ENCODE peak calls at places on chromosomes 2 and 18, in nine cellular contexts. One of them, this sample, is unnamed.
A peak's percentile ranks its signal among the peaks of the same experiment; 100 is the strongest.

GRCh38 chr2:128654404-128654803 is 335.7 kb upstream of the HS6ST1 start:
- DNase-seq in NCI-H2107: no peak
- DNase-seq in substantia nigra: no peak
- DNase-seq in activated T-helper 1 cell treated with anti-CD3 and anti-CD28 coated beads, Interleukin-2, amount 50 U/mL, for 16 hours: no peak
- DNase-seq in suprapubic skin: no peak
- DNase-seq in RPMI7951: no peak
- DNase-seq in skeletal muscle cell: no peak
- DNase-seq in cerebellum: no peak
- DNase-seq in aorta: peak; percentile 17
- DNase-seq in this sample: no peak

GRCh38 chr2:201847483-201847882 is 41.1 kb downstream of the CDK15 start:
- DNase-seq in substantia nigra: no peak
- DNase-seq in aorta: no peak
- DNase-seq in suprapubic skin: no peak
- DNase-seq in RPMI7951: no peak
- DNase-seq in activated T-helper 1 cell treated with anti-CD3 and anti-CD28 coated beads, Interleukin-2, amount 50 U/mL, for 16 hours: no peak
- DNase-seq in NCI-H2107: no peak
- DNase-seq in skeletal muscle cell: no peak
- DNase-seq in cerebellum: no peak
- DNase-seq in this sample: peak; percentile 49

GRCh38 chr2:171248205-171248662 is 87.5 kb upstream of the TLK1 start:
- DNase-seq in skeletal muscle cell: no peak
- DNase-seq in NCI-H2107: no peak
- DNase-seq in suprapubic skin: no peak
- DNase-seq in aorta: no peak
- DNase-seq in cerebellum: no peak
- DNase-seq in activated T-helper 1 cell treated with anti-CD3 and anti-CD28 coated beads, Interleukin-2, amount 50 U/mL, for 16 hours: no peak
- DNase-seq in RPMI7951: no peak
- DNase-seq in substantia nigra: no peak
- DNase-seq in this sample: no peak

GRCh38 chr2:70062270-70062669 is 25.0 kb upstream of the PCBP1 start:
- DNase-seq in NCI-H2107: no peak
- DNase-seq in activated T-helper 1 cell treated with anti-CD3 and anti-CD28 coated beads, Interleukin-2, amount 50 U/mL, for 16 hours: no peak
- DNase-seq in cerebellum: no peak
- DNase-seq in aorta: no peak
- DNase-seq in RPMI7951: no peak
- DNase-seq in substantia nigra: no peak
- DNase-seq in suprapubic skin: no peak
- DNase-seq in skeletal muscle cell: no peak
- DNase-seq in this sample: no peak

GRCh38 chr18:62324355-62324828 is 718 bp upstream of the TNFRSF11A start:
- DNase-seq in suprapubic skin: no peak
- DNase-seq in NCI-H2107: no peak
- DNase-seq in aorta: no peak
- DNase-seq in substantia nigra: no peak
- DNase-seq in cerebellum: no peak
- DNase-seq in RPMI7951: no peak
- DNase-seq in activated T-helper 1 cell treated with anti-CD3 and anti-CD28 coated beads, Interleukin-2, amount 50 U/mL, for 16 hours: no peak
- DNase-seq in skeletal muscle cell: no peak
- DNase-seq in this sample: no peak

GRCh38 chr2:238139141-238139840 is 823 bp downstream of the KLHL30 start:
- DNase-seq in cerebellum: no peak
- DNase-seq in NCI-H2107: no peak
- DNase-seq in RPMI7951: no peak
- DNase-seq in activated T-helper 1 cell treated with anti-CD3 and anti-CD28 coated beads, Interleukin-2, amount 50 U/mL, for 16 hours: no peak
- DNase-seq in substantia nigra: no peak
- DNase-seq in aorta: no peak
- DNase-seq in suprapubic skin: no peak
- DNase-seq in skeletal muscle cell: no peak
- DNase-seq in this sample: no peak

GRCh38 chr2:127051116-127051779 is 55.7 kb downstream of the BIN1 start:
- DNase-seq in NCI-H2107: no peak
- DNase-seq in suprapubic skin: peak; percentile 80
- DNase-seq in RPMI7951: no peak
- DNase-seq in skeletal muscle cell: no peak
- DNase-seq in aorta: peak; percentile 76
- DNase-seq in substantia nigra: no peak
- DNase-seq in cerebellum: no peak
- DNase-seq in activated T-helper 1 cell treated with anti-CD3 and anti-CD28 coated beads, Interleukin-2, amount 50 U/mL, for 16 hours: peak; percentile 0
- DNase-seq in this sample: no peak

GRCh38 chr2:36356990-36357505 is 1.5 kb downstream of the CRIM1 start:
- DNase-seq in cerebellum: no peak
- DNase-seq in activated T-helper 1 cell treated with anti-CD3 and anti-CD28 coated beads, Interleukin-2, amount 50 U/mL, for 16 hours: no peak
- DNase-seq in aorta: no peak
- DNase-seq in skeletal muscle cell: no peak
- DNase-seq in substantia nigra: no peak
- DNase-seq in suprapubic skin: no peak
- DNase-seq in RPMI7951: peak; percentile 44
- DNase-seq in NCI-H2107: no peak
- DNase-seq in this sample: no peak

GRCh38 chr2:164992818-164993217 is 37.5 kb upstream of the SLC38A11 start:
- DNase-seq in cerebellum: peak; percentile 46
- DNase-seq in substantia nigra: peak; percentile 74
- DNase-seq in suprapubic skin: no peak
- DNase-seq in NCI-H2107: peak; percentile 65
- DNase-seq in skeletal muscle cell: peak; percentile 57
- DNase-seq in activated T-helper 1 cell treated with anti-CD3 and anti-CD28 coated beads, Interleukin-2, amount 50 U/mL, for 16 hours: no peak
- DNase-seq in aorta: no peak
- DNase-seq in RPMI7951: peak; percentile 85
- DNase-seq in this sample: peak; percentile 90

GRCh38 chr18:34901299-34901698 is 139.9 kb upstream of the MAPRE2 start:
- DNase-seq in suprapubic skin: no peak
- DNase-seq in RPMI7951: no peak
- DNase-seq in activated T-helper 1 cell treated with anti-CD3 and anti-CD28 coated beads, Interleukin-2, amount 50 U/mL, for 16 hours: no peak
- DNase-seq in substantia nigra: no peak
- DNase-seq in skeletal muscle cell: no peak
- DNase-seq in cerebellum: no peak
- DNase-seq in aorta: no peak
- DNase-seq in NCI-H2107: no peak
- DNase-seq in this sample: peak; percentile 50

GRCh38 chr18:29874519-29875098 is 1167.9 kb downstream of the DSC3 start:
- DNase-seq in NCI-H2107: no peak
- DNase-seq in RPMI7951: peak; percentile 17
- DNase-seq in cerebellum: no peak
- DNase-seq in skeletal muscle cell: no peak
- DNase-seq in suprapubic skin: no peak
- DNase-seq in activated T-helper 1 cell treated with anti-CD3 and anti-CD28 coated beads, Interleukin-2, amount 50 U/mL, for 16 hours: no peak
- DNase-seq in substantia nigra: no peak
- DNase-seq in aorta: no peak
- DNase-seq in this sample: peak; percentile 41

This sample was measured in iris pigment epithelial cell.